ENCODE peak calls at places on chromosomes 11 and 22, in six cellular contexts. One of them, this sample, is unnamed.

GRCh38 chr22:34255042-34255441 is 334.8 kb upstream of the LARGE1 start:
- DNase-seq in ovary: no peak
- DNase-seq in heart right ventricle: peak; percentile 18
- DNase-seq in vagina: no peak
- DNase-seq in fibroblast of the aortic adventitia: no peak
- DNase-seq in astrocyte of the cerebellum: no peak
- DNase-seq in this sample: no peak

GRCh38 chr11:27518522-27518921 is 12.0 kb upstream of the LIN7C start:
- DNase-seq in heart right ventricle: no peak
- DNase-seq in fibroblast of the aortic adventitia: no peak
- DNase-seq in vagina: no peak
- DNase-seq in astrocyte of the cerebellum: no peak
- DNase-seq in ovary: no peak
- DNase-seq in this sample: no peak

GRCh38 chr11:1233351-1234053 is 10.6 kb downstream of the MUC5B start:
- DNase-seq in astrocyte of the cerebellum: no peak
- DNase-seq in ovary: no peak
- DNase-seq in heart right ventricle: no peak
- DNase-seq in vagina: no peak
- DNase-seq in fibroblast of the aortic adventitia: no peak
- DNase-seq in this sample: no peak

GRCh38 chr11:6268811-6269210 is 9.2 kb downstream of the CCKBR start:
- DNase-seq in ovary: no peak
- DNase-seq in fibroblast of the aortic adventitia: no peak
- DNase-seq in heart right ventricle: no peak
- DNase-seq in astrocyte of the cerebellum: no peak
- DNase-seq in vagina: no peak
- DNase-seq in this sample: no peak

GRCh38 chr11:15374418-15374817 is 259.7 kb downstream of the INSC start:
- DNase-seq in heart right ventricle: no peak
- DNase-seq in ovary: no peak
- DNase-seq in astrocyte of the cerebellum: no peak
- DNase-seq in vagina: no peak
- DNase-seq in fibroblast of the aortic adventitia: no peak
- DNase-seq in this sample: no peak

GRCh38 chr11:122633219-122633829 is 22.2 kb upstream of the UBASH3B start:
- DNase-seq in heart right ventricle: peak; percentile 29
- DNase-seq in fibroblast of the aortic adventitia: peak; percentile 78
- DNase-seq in astrocyte of the cerebellum: peak; percentile 61
- DNase-seq in ovary: no peak
- DNase-seq in vagina: no peak
- DNase-seq in this sample: peak; percentile 88

GRCh38 chr11:952406-953385 is 27.0 kb downstream of the AP2A2 start:
- DNase-seq in heart right ventricle: no peak
- DNase-seq in vagina: no peak
- DNase-seq in ovary: no peak
- DNase-seq in astrocyte of the cerebellum: no peak
- DNase-seq in fibroblast of the aortic adventitia: peak; percentile 49
- DNase-seq in this sample: peak; percentile 67

GRCh38 chr11:46380340-46381045 is 976 bp upstream of the MDK start:
- DNase-seq in heart right ventricle: peak; percentile 83
- DNase-seq in fibroblast of the aortic adventitia: no peak
- DNase-seq in ovary: peak; percentile 78
- DNase-seq in vagina: no peak
- DNase-seq in astrocyte of the cerebellum: no peak
- DNase-seq in this sample: no peak

GRCh38 chr11:116457336-116458007 is 315.3 kb downstream of the BUD13 start:
- DNase-seq in astrocyte of the cerebellum: no peak
- DNase-seq in vagina: no peak
- DNase-seq in heart right ventricle: no peak
- DNase-seq in fibroblast of the aortic adventitia: no peak
- DNase-seq in ovary: no peak
- DNase-seq in this sample: no peak

GRCh38 chr11:79262221-79262620 is 178.6 kb downstream of the TENM4 start:
- DNase-seq in astrocyte of the cerebellum: no peak
- DNase-seq in heart right ventricle: no peak
- DNase-seq in vagina: no peak
- DNase-seq in fibroblast of the aortic adventitia: no peak
- DNase-seq in ovary: no peak
- DNase-seq in this sample: no peak

GRCh38 chr11:18253222-18253621 is 4.8 kb upstream of the SAA2 start:
- DNase-seq in heart right ventricle: no peak
- DNase-seq in fibroblast of the aortic adventitia: peak; percentile 6
- DNase-seq in ovary: no peak
- DNase-seq in vagina: no peak
- DNase-seq in astrocyte of the cerebellum: no peak
- DNase-seq in this sample: peak; percentile 10

GRCh38 chr11:44992774-44993173 is 42.1 kb upstream of the TP53I11 start:
- DNase-seq in ovary: no peak
- DNase-seq in astrocyte of the cerebellum: no peak
- DNase-seq in fibroblast of the aortic adventitia: no peak
- DNase-seq in vagina: no peak
- DNase-seq in heart right ventricle: no peak
- DNase-seq in this sample: no peak

GRCh38 chr11:64729851-64730382 is 6.9 kb upstream of the NRXN2 start:
- DNase-seq in ovary: no peak
- DNase-seq in heart right ventricle: no peak
- DNase-seq in astrocyte of the cerebellum: no peak
- DNase-seq in vagina: no peak
- DNase-seq in fibroblast of the aortic adventitia: no peak
- DNase-seq in this sample: peak; percentile 23

GRCh38 chr22:17380711-17381087 is 11.4 kb downstream of the CECR2 start:
- DNase-seq in vagina: no peak
- DNase-seq in ovary: no peak
- DNase-seq in fibroblast of the aortic adventitia: no peak
- DNase-seq in heart right ventricle: no peak
- DNase-seq in astrocyte of the cerebellum: no peak
- DNase-seq in this sample: no peak

GRCh38 chr22:44799077-44799931 is 46.9 kb downstream of the ARHGAP8 start:
- DNase-seq in vagina: no peak
- DNase-seq in heart right ventricle: no peak
- DNase-seq in ovary: no peak
- DNase-seq in astrocyte of the cerebellum: no peak
- DNase-seq in fibroblast of the aortic adventitia: no peak
- DNase-seq in this sample: no peak

GRCh38 chr11:130719516-130719915 is 196.8 kb downstream of the SNX19 start:
- DNase-seq in astrocyte of the cerebellum: peak; percentile 55
- DNase-seq in vagina: no peak
- DNase-seq in fibroblast of the aortic adventitia: peak; percentile 76
- DNase-seq in ovary: no peak
- DNase-seq in heart right ventricle: no peak
- DNase-seq in this sample: peak; percentile 78

GRCh38 chr11:130209944-130210854 is 50.6 kb downstream of the ST14 start:
- DNase-seq in fibroblast of the aortic adventitia: no peak
- DNase-seq in vagina: peak; percentile 79
- DNase-seq in heart right ventricle: no peak
- DNase-seq in astrocyte of the cerebellum: no peak
- DNase-seq in ovary: peak; percentile 5
- DNase-seq in this sample: no peak

GRCh38 chr11:119130662-119131061 is 9.3 kb downstream of the HINFP start:
- DNase-seq in vagina: no peak
- DNase-seq in fibroblast of the aortic adventitia: no peak
- DNase-seq in ovary: peak; percentile 49
- DNase-seq in astrocyte of the cerebellum: no peak
- DNase-seq in heart right ventricle: no peak
- DNase-seq in this sample: peak; percentile 41

GRCh38 chr11:47413351-47413750 is 5.0 kb downstream of the SLC39A13 start:
- DNase-seq in fibroblast of the aortic adventitia: no peak
- DNase-seq in heart right ventricle: no peak
- DNase-seq in vagina: no peak
- DNase-seq in ovary: no peak
- DNase-seq in astrocyte of the cerebellum: no peak
- DNase-seq in this sample: no peak

GRCh38 chr22:19766506-19767426 is 6.2 kb downstream of the TBX1 start:
- DNase-seq in astrocyte of the cerebellum: no peak
- DNase-seq in fibroblast of the aortic adventitia: no peak
- DNase-seq in heart right ventricle: no peak
- DNase-seq in vagina: no peak
- DNase-seq in ovary: no peak
- DNase-seq in this sample: no peak

GRCh38 chr11:122327528-122327927 is 211.5 kb upstream of the BLID start:
- DNase-seq in vagina: no peak
- DNase-seq in heart right ventricle: no peak
- DNase-seq in ovary: no peak
- DNase-seq in astrocyte of the cerebellum: no peak
- DNase-seq in fibroblast of the aortic adventitia: no peak
- DNase-seq in this sample: no peak

GRCh38 chr11:6928916-6929315 is 2.7 kb downstream of the ZNF215 start:
- DNase-seq in vagina: no peak
- DNase-seq in fibroblast of the aortic adventitia: no peak
- DNase-seq in ovary: no peak
- DNase-seq in astrocyte of the cerebellum: no peak
- DNase-seq in heart right ventricle: no peak
- DNase-seq in this sample: no peak

DNA sequence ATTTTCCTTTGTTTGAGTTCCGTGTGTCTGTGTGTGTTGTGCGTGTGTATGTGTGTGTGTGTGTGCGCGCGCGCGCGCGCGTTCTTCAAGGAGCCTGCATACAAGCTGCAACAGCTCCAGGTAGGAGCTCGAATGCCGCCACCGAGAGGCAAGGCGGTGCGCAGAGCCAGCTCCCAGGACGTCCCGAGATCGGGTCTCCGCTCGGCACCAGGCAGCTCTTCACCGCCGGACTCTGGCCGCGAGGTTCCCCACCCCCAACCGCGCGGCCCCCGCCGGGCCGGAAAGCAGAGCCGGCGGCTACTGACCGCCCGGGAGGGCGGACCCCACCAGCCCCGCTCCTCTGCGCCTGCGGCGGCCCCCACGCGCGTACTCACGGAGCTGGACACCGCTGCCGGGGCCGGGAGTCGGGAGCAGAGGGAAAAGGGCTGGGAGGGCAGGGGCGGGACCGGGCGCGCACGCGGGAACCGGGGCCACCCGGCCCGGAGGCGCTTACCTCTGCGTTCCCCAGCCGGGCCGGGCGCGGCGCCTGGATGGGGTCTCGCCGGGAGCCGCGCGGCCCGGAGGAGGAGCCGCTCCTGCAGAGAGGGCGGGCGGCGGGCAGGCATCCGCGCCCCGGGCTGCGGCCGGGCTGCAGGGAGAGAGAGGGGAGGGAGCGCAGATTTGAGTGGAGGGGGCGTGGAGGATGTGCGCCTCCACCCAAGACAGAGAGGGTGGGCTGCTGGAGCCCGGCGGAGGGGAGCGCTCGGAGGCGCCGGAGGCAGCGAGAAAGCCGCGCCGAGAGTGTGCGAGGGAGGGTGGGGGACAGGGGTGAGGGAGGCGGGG is 40.3 kb upstream of the AKIP1 start:
- DNase-seq in vagina: no peak
- DNase-seq in ovary: peak; percentile 66
- DNase-seq in heart right ventricle: peak; percentile 59
- DNase-seq in fibroblast of the aortic adventitia: peak; percentile 74
- DNase-seq in astrocyte of the cerebellum: no peak
- DNase-seq in this sample: peak; percentile 83
- TF ChIP-seq CTCF in vagina: no peak
- TF ChIP-seq CTCF in ovary: no peak
- TF ChIP-seq CTCF in heart right ventricle: no peak
- TF ChIP-seq CTCF in fibroblast of the aortic adventitia: no peak
- TF ChIP-seq CTCF in astrocyte of the cerebellum: no peak
- TF ChIP-seq CTCF in this sample: no peak

DNA sequence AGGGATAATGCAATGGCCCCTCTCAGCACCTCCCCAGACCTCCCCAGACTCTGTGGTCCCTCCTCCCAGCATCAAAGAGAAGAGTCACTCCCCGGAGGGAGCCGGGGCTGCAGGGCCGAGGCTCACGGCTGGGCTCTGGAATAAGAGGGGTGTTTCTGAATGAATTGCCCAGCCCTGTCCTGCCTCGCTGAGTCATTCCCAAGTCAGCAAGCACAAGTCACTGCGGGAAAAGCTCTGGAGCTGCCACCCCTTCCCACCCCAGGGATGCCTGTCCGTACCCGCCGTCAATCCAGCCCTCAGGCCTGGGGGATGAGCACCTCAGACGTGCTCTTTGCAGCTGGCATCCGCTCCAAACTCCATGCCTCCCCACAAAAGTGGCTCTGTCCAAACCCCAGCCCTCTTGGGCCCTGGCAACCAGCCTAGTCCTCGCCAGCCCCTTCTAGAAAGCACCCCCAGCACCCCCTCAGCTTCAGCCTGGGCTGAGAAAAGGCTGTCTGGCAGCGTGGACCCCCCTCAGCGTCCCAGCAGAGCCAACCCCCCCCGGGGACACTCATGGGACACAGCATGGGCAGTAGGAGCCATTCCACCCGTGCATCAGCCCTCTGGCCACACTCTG is 22.7 kb downstream of the CELSR1 start:
- DNase-seq in astrocyte of the cerebellum: no peak
- DNase-seq in fibroblast of the aortic adventitia: peak; percentile 49
- DNase-seq in vagina: no peak
- DNase-seq in ovary: no peak
- DNase-seq in heart right ventricle: no peak
- DNase-seq in this sample: peak; percentile 44
- H3K4me3 ChIP-seq in astrocyte of the cerebellum: no peak overlapping the region
- H3K4me3 ChIP-seq in fibroblast of the aortic adventitia: no peak overlapping the region
- H3K4me3 ChIP-seq in vagina: no peak overlapping the region
- H3K4me3 ChIP-seq in ovary: no peak overlapping the region
- H3K4me3 ChIP-seq in heart right ventricle: no peak overlapping the region
- H3K4me3 ChIP-seq in this sample: no peak overlapping the region

DNA sequence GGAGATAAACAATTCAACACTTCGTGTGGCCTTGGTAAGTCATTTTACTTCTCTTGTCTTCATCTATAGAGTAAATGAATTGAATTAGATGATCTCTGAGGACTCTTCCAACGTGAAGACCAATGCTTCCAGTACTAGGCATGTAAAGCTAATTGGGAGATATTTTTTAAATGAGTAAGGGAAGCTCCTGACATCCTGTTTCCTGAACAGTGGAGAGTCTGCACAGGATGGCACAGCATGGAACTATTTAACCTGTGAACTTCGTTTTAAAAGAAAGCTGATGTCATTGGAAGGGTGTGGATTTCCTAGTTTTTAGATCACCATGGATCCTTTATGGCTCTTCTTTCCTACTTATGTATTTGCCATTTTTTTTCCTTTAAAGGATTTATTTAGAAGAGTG is 48.4 kb upstream of the HSD17B12 start:
- DNase-seq in vagina: no peak
- DNase-seq in heart right ventricle: no peak
- DNase-seq in astrocyte of the cerebellum: no peak
- DNase-seq in fibroblast of the aortic adventitia: no peak
- DNase-seq in ovary: no peak
- DNase-seq in this sample: peak; percentile 39
- TF ChIP-seq CTCF in vagina: no peak
- TF ChIP-seq CTCF in heart right ventricle: no peak
- TF ChIP-seq CTCF in astrocyte of the cerebellum: no peak
- TF ChIP-seq CTCF in fibroblast of the aortic adventitia: no peak
- TF ChIP-seq CTCF in ovary: no peak
- TF ChIP-seq CTCF in this sample: no peak

DNA sequence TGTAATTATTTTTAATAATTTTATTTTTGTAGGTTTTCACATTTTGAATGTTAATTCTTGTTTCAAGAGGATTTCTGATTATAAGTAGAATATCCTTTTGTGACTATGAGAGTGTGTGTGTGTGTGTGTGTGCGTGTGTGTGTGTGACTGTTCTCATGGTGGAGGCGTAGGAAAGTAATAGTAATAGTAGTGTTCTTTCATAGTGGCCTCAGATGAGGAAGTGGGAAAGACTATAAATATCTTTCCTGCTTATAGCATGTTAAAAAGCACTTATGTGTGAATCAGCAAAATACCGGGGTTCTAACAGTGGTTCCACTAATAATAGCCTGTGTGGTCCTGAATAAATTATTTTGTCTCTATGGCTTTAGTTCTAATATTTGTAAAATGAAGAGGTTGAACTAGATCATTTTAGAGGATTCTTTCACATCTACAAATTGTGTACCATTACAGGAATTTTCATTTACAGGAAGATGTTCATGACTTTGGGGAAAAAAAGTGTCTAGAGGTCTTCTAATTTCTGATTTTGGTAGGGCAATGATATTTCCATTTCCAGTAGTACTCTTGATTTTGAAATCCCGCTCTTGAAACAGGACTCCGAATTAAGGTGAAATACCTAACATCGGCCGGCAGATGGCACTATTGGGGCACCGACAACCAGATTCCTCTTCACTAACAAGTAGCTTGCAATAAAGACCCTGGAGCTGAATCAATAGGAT is 29.9 kb upstream of the OR10G7 start:
- DNase-seq in ovary: peak; percentile 25
- DNase-seq in astrocyte of the cerebellum: peak; percentile 78
- DNase-seq in heart right ventricle: peak; percentile 59
- DNase-seq in fibroblast of the aortic adventitia: peak; percentile 87
- DNase-seq in vagina: no peak
- DNase-seq in this sample: peak; percentile 93
- H3K4me3 ChIP-seq in ovary: no peak overlapping the region
- H3K4me3 ChIP-seq in astrocyte of the cerebellum: no peak overlapping the region
- H3K4me3 ChIP-seq in heart right ventricle: no peak overlapping the region
- H3K4me3 ChIP-seq in fibroblast of the aortic adventitia: no peak overlapping the region
- H3K4me3 ChIP-seq in vagina: no peak overlapping the region
- H3K4me3 ChIP-seq in this sample: no peak overlapping the region

This sample was measured in choroid plexus epithelial cell.